ENCODE peak calls at places on chromosomes 3 and 15, in five cellular contexts. F is nephron progenitor cell, Z is Kasumi-1, L is tibial nerve, D is EL. B is an unnamed sample.
A peak's percentile ranks its signal among the peaks of the same experiment; 100 is the strongest.

GRCh38 chr15:88605507-88606436 is 15.4 kb upstream of the AEN start:
- DNase-seq in Z (no peak), D (peak; percentile 38), F (peak; percentile 92), L (no peak), B (no peak)

GRCh38 chr3:45923755-45924154 is 19.5 kb upstream of the CXCR6 start:
- DNase-seq in Z (no peak), L (no peak), F (no peak), D (peak; percentile 60), B (no peak)

GRCh38 chr3:75042941-75043340 is 428.5 kb upstream of the CNTN3 start:
- DNase-seq in F (no peak), D (no peak), Z (no peak), L (no peak), B (no peak)

GRCh38 chr15:56035166-56035565 is 41.8 kb upstream of the NEDD4 start:
- DNase-seq in F (no peak), Z (no peak), D (no peak), L (no peak), B (no peak)

GRCh38 chr15:40894689-40895308 is 549 bp downstream of the VPS18 start:
- DNase-seq in D (peak; percentile 83), Z (peak; percentile 97), F (peak; percentile 61), L (no peak), B (no peak)

GRCh38 chr3:66401578-66402382 is 99.0 kb downstream of the LRIG1 start:
- DNase-seq in L (no peak), F (no peak), Z (no peak), D (no peak), B (peak; percentile 7)

GRCh38 chr3:27349832-27350231 is 19.4 kb downstream of the NEK10 start:
- DNase-seq in Z (no peak), L (no peak), D (no peak), F (no peak), B (no peak)

GRCh38 chr3:47377186-47377585 is 3.6 kb upstream of the PTPN23 start:
- DNase-seq in L (no peak), F (no peak), Z (no peak), D (no peak), B (no peak)

GRCh38 chr3:79066481-79066880 is 701.3 kb downstream of the ROBO1 start:
- DNase-seq in Z (no peak), F (no peak), L (no peak), D (no peak), B (no peak)

GRCh38 chr15:90062023-90062728 is 40.1 kb downstream of the IDH2 start:
- DNase-seq in D (no peak), Z (peak; percentile 31), L (no peak), F (peak; percentile 60), B (no peak)